ENCODE peak calls at places on chromosomes 12 and 14, in four cellular contexts. B is NCI-H2029; Y is fibroblast of the conjunctiva; D is activated naive CD4-positive, alpha-beta T cell. Z is an unnamed sample.

GRCh38 chr12:130086248-130086647 is 76.0 kb upstream of the FZD10 start:
- DNase-seq in B (no peak), Y (no peak), D (no peak), Z (no peak)

GRCh38 chr12:52564582-52564981 is 9.1 kb downstream of the KRT74 start:
- DNase-seq in B (peak), Y (no peak), D (no peak), Z (no peak)

GRCh38 chr12:95739561-95740313 is 50.8 kb downstream of the NTN4 start:
- DNase-seq in B (no peak), Y (no peak), D (no peak), Z (no peak)

GRCh38 chr14:49966304-49966809 is 73.5 kb downstream of the ARF6 start:
- DNase-seq in B (no peak), Y (no peak), D (no peak), Z (no peak)

GRCh38 chr12:581321-581720 is 81.9 kb downstream of the NINJ2 start:
- DNase-seq in B (no peak), Y (no peak), D (no peak), Z (no peak)

GRCh38 chr14:81330619-81331122 is 69.5 kb downstream of the STON2 start:
- DNase-seq in B (no peak), Y (no peak), D (no peak), Z (no peak)

GRCh38 chr14:105582639-105583038 is 56.3 kb downstream of the TMEM121 start:
- DNase-seq in B (no peak), Y (no peak), D (no peak), Z (no peak)

GRCh38 chr14:50225067-50225973 is 6.1 kb downstream of the SOS2 start:
- DNase-seq in B (no peak), Y (peak), D (no peak), Z (no peak)

GRCh38 chr12:12379831-12380730 is 23.2 kb downstream of the BORCS5 start:
- DNase-seq in B (no peak), Y (no peak), D (no peak), Z (no peak)

Z was measured in T47D.